ENCODE peak calls at places on chromosomes 13 and 19, in nine cellular contexts. One of them, this sample, is unnamed.

GRCh38 chr13:105465745-105466144 is 1069.7 kb downstream of the EFNB2 start:
- DNase-seq in AG10803: no peak
- DNase-seq in cardiac fibroblast: no peak
- DNase-seq in GM06990: no peak
- DNase-seq in dorsolateral prefrontal cortex: no peak
- DNase-seq in CD8-positive, alpha-beta T cell: no peak
- DNase-seq in GM23338: no peak
- DNase-seq in heart right ventricle: no peak
- DNase-seq in left ventricle myocardium inferior: no peak
- DNase-seq in this sample: no peak

GRCh38 chr13:41222259-41222852 is 28.0 kb upstream of the KBTBD7 start:
- DNase-seq in CD8-positive, alpha-beta T cell: peak; percentile 46
- DNase-seq in heart right ventricle: peak; percentile 30
- DNase-seq in GM06990: no peak
- DNase-seq in dorsolateral prefrontal cortex: no peak
- DNase-seq in cardiac fibroblast: peak; percentile 66
- DNase-seq in GM23338: peak; percentile 79
- DNase-seq in left ventricle myocardium inferior: no peak
- DNase-seq in AG10803: peak; percentile 43
- DNase-seq in this sample: peak; percentile 68

GRCh38 chr19:50798116-50798942 is 8.1 kb downstream of the ACP4 start:
- DNase-seq in GM23338: no peak
- DNase-seq in cardiac fibroblast: no peak
- DNase-seq in dorsolateral prefrontal cortex: no peak
- DNase-seq in left ventricle myocardium inferior: no peak
- DNase-seq in AG10803: no peak
- DNase-seq in GM06990: no peak
- DNase-seq in heart right ventricle: no peak
- DNase-seq in CD8-positive, alpha-beta T cell: no peak
- DNase-seq in this sample: no peak

GRCh38 chr19:58397533-58398037 is 2.1 kb downstream of the RNF225 start:
- DNase-seq in left ventricle myocardium inferior: no peak
- DNase-seq in GM23338: no peak
- DNase-seq in CD8-positive, alpha-beta T cell: no peak
- DNase-seq in heart right ventricle: no peak
- DNase-seq in AG10803: no peak
- DNase-seq in dorsolateral prefrontal cortex: no peak
- DNase-seq in GM06990: no peak
- DNase-seq in cardiac fibroblast: no peak
- DNase-seq in this sample: no peak

GRCh38 chr13:105643966-105644365 is 891.5 kb downstream of the EFNB2 start:
- DNase-seq in cardiac fibroblast: no peak
- DNase-seq in dorsolateral prefrontal cortex: no peak
- DNase-seq in AG10803: no peak
- DNase-seq in heart right ventricle: no peak
- DNase-seq in GM23338: no peak
- DNase-seq in left ventricle myocardium inferior: no peak
- DNase-seq in GM06990: no peak
- DNase-seq in CD8-positive, alpha-beta T cell: no peak
- DNase-seq in this sample: no peak

GRCh38 chr19:41937976-41938375 is 9.7 kb upstream of the ERFL start:
- DNase-seq in CD8-positive, alpha-beta T cell: no peak
- DNase-seq in left ventricle myocardium inferior: no peak
- DNase-seq in AG10803: no peak
- DNase-seq in cardiac fibroblast: no peak
- DNase-seq in GM06990: no peak
- DNase-seq in GM23338: peak; percentile 49
- DNase-seq in dorsolateral prefrontal cortex: no peak
- DNase-seq in heart right ventricle: no peak
- DNase-seq in this sample: no peak

GRCh38 chr19:18896421-18896841 is 473 bp upstream of the CERS1 start:
- DNase-seq in GM23338: peak; percentile 47
- DNase-seq in CD8-positive, alpha-beta T cell: no peak
- DNase-seq in AG10803: no peak
- DNase-seq in GM06990: no peak
- DNase-seq in dorsolateral prefrontal cortex: peak; percentile 67
- DNase-seq in left ventricle myocardium inferior: no peak
- DNase-seq in heart right ventricle: no peak
- DNase-seq in cardiac fibroblast: no peak
- DNase-seq in this sample: no peak

GRCh38 chr19:43305642-43306041 is 36.3 kb upstream of the PSG9 start:
- DNase-seq in AG10803: no peak
- DNase-seq in cardiac fibroblast: no peak
- DNase-seq in left ventricle myocardium inferior: no peak
- DNase-seq in GM06990: no peak
- DNase-seq in CD8-positive, alpha-beta T cell: no peak
- DNase-seq in heart right ventricle: no peak
- DNase-seq in dorsolateral prefrontal cortex: no peak
- DNase-seq in GM23338: peak; percentile 18
- DNase-seq in this sample: no peak

GRCh38 chr19:13557756-13558398 is 51.6 kb upstream of the CACNA1A start:
- DNase-seq in cardiac fibroblast: no peak
- DNase-seq in left ventricle myocardium inferior: no peak
- DNase-seq in dorsolateral prefrontal cortex: no peak
- DNase-seq in GM06990: no peak
- DNase-seq in GM23338: peak; percentile 81
- DNase-seq in heart right ventricle: no peak
- DNase-seq in AG10803: no peak
- DNase-seq in CD8-positive, alpha-beta T cell: no peak
- DNase-seq in this sample: peak; percentile 2

GRCh38 chr13:73059460-73060250 is 850 bp downstream of the KLF5 start:
- DNase-seq in cardiac fibroblast: no peak
- DNase-seq in dorsolateral prefrontal cortex: peak; percentile 51
- DNase-seq in left ventricle myocardium inferior: peak; percentile 51
- DNase-seq in GM06990: no peak
- DNase-seq in GM23338: peak; percentile 80
- DNase-seq in CD8-positive, alpha-beta T cell: peak; percentile 48
- DNase-seq in heart right ventricle: peak; percentile 30
- DNase-seq in AG10803: peak; percentile 15
- DNase-seq in this sample: peak; percentile 65

GRCh38 chr19:12133069-12133468 is 7.1 kb downstream of the ZNF20 start:
- DNase-seq in CD8-positive, alpha-beta T cell: no peak
- DNase-seq in left ventricle myocardium inferior: no peak
- DNase-seq in cardiac fibroblast: peak; percentile 5
- DNase-seq in AG10803: no peak
- DNase-seq in heart right ventricle: no peak
- DNase-seq in dorsolateral prefrontal cortex: no peak
- DNase-seq in GM23338: peak; percentile 51
- DNase-seq in GM06990: no peak
- DNase-seq in this sample: no peak

GRCh38 chr19:46579286-46579944 is 21.7 kb upstream of the CALM3 start:
- DNase-seq in CD8-positive, alpha-beta T cell: peak; percentile 28
- DNase-seq in dorsolateral prefrontal cortex: peak; percentile 48
- DNase-seq in cardiac fibroblast: no peak
- DNase-seq in GM23338: peak; percentile 88
- DNase-seq in heart right ventricle: no peak
- DNase-seq in AG10803: no peak
- DNase-seq in left ventricle myocardium inferior: no peak
- DNase-seq in GM06990: no peak
- DNase-seq in this sample: peak; percentile 23

GRCh38 chr19:19582471-19582870 is 36.0 kb downstream of the PBX4 start:
- DNase-seq in CD8-positive, alpha-beta T cell: no peak
- DNase-seq in GM06990: no peak
- DNase-seq in heart right ventricle: no peak
- DNase-seq in left ventricle myocardium inferior: no peak
- DNase-seq in dorsolateral prefrontal cortex: no peak
- DNase-seq in AG10803: no peak
- DNase-seq in cardiac fibroblast: no peak
- DNase-seq in GM23338: no peak
- DNase-seq in this sample: no peak

GRCh38 chr13:24746618-24747247 is 17.2 kb upstream of the RNF17 start:
- DNase-seq in cardiac fibroblast: no peak
- DNase-seq in dorsolateral prefrontal cortex: no peak
- DNase-seq in left ventricle myocardium inferior: no peak
- DNase-seq in AG10803: no peak
- DNase-seq in CD8-positive, alpha-beta T cell: no peak
- DNase-seq in heart right ventricle: no peak
- DNase-seq in GM23338: peak; percentile 75
- DNase-seq in GM06990: peak; percentile 52
- DNase-seq in this sample: peak; percentile 59

GRCh38 chr13:33483471-33483870 is 197.9 kb upstream of the STARD13 start:
- DNase-seq in AG10803: peak; percentile 36
- DNase-seq in heart right ventricle: no peak
- DNase-seq in left ventricle myocardium inferior: no peak
- DNase-seq in GM06990: no peak
- DNase-seq in GM23338: no peak
- DNase-seq in CD8-positive, alpha-beta T cell: no peak
- DNase-seq in dorsolateral prefrontal cortex: no peak
- DNase-seq in cardiac fibroblast: no peak
- DNase-seq in this sample: no peak

DNA sequence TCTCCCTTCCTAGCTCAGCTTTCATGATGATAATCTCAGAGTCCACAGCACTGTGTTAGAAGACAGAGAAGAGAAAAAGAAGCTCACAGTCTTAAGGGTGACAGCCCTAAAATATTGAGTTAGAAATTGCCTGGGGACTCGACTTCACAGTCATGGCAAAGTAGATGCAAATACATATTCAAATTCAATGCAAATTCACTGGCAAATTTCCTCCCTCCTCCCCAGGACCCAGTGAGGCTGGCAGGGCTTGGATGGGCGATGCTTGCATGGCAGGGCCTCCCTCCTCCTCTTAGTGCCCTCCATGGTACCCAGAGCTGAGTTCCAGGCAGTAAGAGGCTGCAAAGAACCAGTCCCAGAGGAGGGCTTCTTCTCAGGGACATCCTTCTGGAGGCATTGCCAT is 115.6 kb upstream of the UQCRFS1 start:
- DNase-seq in left ventricle myocardium inferior: no peak
- DNase-seq in heart right ventricle: no peak
- DNase-seq in AG10803: no peak
- DNase-seq in GM06990: no peak
- DNase-seq in GM23338: no peak
- DNase-seq in CD8-positive, alpha-beta T cell: no peak
- DNase-seq in cardiac fibroblast: no peak
- DNase-seq in dorsolateral prefrontal cortex: no peak
- DNase-seq in this sample: no peak
- TF ChIP-seq CTCF in left ventricle myocardium inferior: no peak
- TF ChIP-seq CTCF in heart right ventricle: no peak
- TF ChIP-seq CTCF in AG10803: no peak
- TF ChIP-seq CTCF in GM06990: no peak
- TF ChIP-seq CTCF in GM23338: no peak
- TF ChIP-seq CTCF in CD8-positive, alpha-beta T cell: no peak
- TF ChIP-seq CTCF in cardiac fibroblast: no peak
- TF ChIP-seq CTCF in dorsolateral prefrontal cortex: no peak
- TF ChIP-seq CTCF in this sample: no peak

GRCh38 chr19:2883686-2884439 is 16.7 kb downstream of the ZNF556 start:
- DNase-seq in heart right ventricle: no peak
- DNase-seq in cardiac fibroblast: no peak
- DNase-seq in AG10803: peak; percentile 67
- DNase-seq in CD8-positive, alpha-beta T cell: no peak
- DNase-seq in dorsolateral prefrontal cortex: no peak
- DNase-seq in left ventricle myocardium inferior: no peak
- DNase-seq in GM23338: no peak
- DNase-seq in GM06990: no peak
- DNase-seq in this sample: no peak

GRCh38 chr19:2888739-2889224 is 11.9 kb upstream of the ZNF57 start:
- DNase-seq in CD8-positive, alpha-beta T cell: peak; percentile 59
- DNase-seq in left ventricle myocardium inferior: no peak
- DNase-seq in heart right ventricle: no peak
- DNase-seq in GM06990: no peak
- DNase-seq in GM23338: peak; percentile 64
- DNase-seq in AG10803: peak; percentile 13
- DNase-seq in dorsolateral prefrontal cortex: no peak
- DNase-seq in cardiac fibroblast: no peak
- DNase-seq in this sample: peak; percentile 83

GRCh38 chr19:2885736-2886135 is 15.0 kb upstream of the ZNF57 start:
- DNase-seq in AG10803: no peak
- DNase-seq in CD8-positive, alpha-beta T cell: no peak
- DNase-seq in GM23338: no peak
- DNase-seq in cardiac fibroblast: no peak
- DNase-seq in dorsolateral prefrontal cortex: no peak
- DNase-seq in heart right ventricle: no peak
- DNase-seq in left ventricle myocardium inferior: no peak
- DNase-seq in GM06990: no peak
- DNase-seq in this sample: no peak

DNA sequence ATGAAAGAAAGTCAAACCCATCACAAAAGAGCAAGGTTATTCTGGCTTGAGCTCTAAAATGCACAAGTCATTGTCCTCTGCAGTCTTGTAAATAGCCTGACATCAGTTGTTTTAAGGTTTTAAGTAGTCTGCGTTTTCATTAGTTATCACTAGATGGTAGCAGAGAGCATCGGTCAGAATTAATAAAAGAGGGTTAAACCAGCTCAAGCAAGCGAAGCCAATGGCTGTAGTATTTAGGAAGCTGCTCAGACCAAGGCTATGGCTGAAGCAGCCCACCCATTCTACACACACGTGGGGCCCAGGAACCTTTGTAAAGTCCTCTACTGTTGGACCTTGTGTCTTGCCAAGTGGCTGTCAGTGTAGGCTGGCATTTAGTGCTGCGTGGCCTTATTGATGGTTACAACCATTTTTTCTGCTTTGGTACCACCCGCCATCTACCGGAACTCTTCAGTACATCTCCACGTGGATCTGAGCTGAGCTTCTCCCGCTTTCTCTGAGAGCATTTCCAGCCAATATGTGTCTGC is 13.3 kb upstream of the ZNF57 start:
- DNase-seq in left ventricle myocardium inferior: no peak
- DNase-seq in dorsolateral prefrontal cortex: no peak
- DNase-seq in GM06990: no peak
- DNase-seq in heart right ventricle: no peak
- DNase-seq in cardiac fibroblast: peak; percentile 82
- DNase-seq in GM23338: peak; percentile 90
- DNase-seq in CD8-positive, alpha-beta T cell: peak; percentile 18
- DNase-seq in AG10803: peak; percentile 70
- DNase-seq in this sample: peak; percentile 80
- H3K4me3 ChIP-seq in left ventricle myocardium inferior: no peak overlapping the region
- H3K4me3 ChIP-seq in dorsolateral prefrontal cortex: peak overlapping the region; percentile 31
- H3K4me3 ChIP-seq in GM06990: peak overlapping the region; percentile 31
- H3K4me3 ChIP-seq in heart right ventricle: no peak overlapping the region
- H3K4me3 ChIP-seq in cardiac fibroblast: no peak overlapping the region
- H3K4me3 ChIP-seq in GM23338: no peak overlapping the region
- H3K4me3 ChIP-seq in CD8-positive, alpha-beta T cell: no peak overlapping the region
- H3K4me3 ChIP-seq in AG10803: peak overlapping the region; percentile 10
- H3K4me3 ChIP-seq in this sample: no peak overlapping the region

GRCh38 chr13:30158774-30159445 is 148.4 kb downstream of the KATNAL1 start:
- DNase-seq in heart right ventricle: no peak
- DNase-seq in dorsolateral prefrontal cortex: no peak
- DNase-seq in cardiac fibroblast: peak; percentile 61
- DNase-seq in left ventricle myocardium inferior: no peak
- DNase-seq in AG10803: peak; percentile 92
- DNase-seq in CD8-positive, alpha-beta T cell: no peak
- DNase-seq in GM06990: no peak
- DNase-seq in GM23338: no peak
- DNase-seq in this sample: peak; percentile 40
- TF ChIP-seq CTCF in heart right ventricle: no peak
- TF ChIP-seq CTCF in dorsolateral prefrontal cortex: no peak
- TF ChIP-seq CTCF in cardiac fibroblast: peak; percentile 59
- TF ChIP-seq CTCF in left ventricle myocardium inferior: no peak
- TF ChIP-seq CTCF in AG10803: peak; percentile 82
- TF ChIP-seq CTCF in CD8-positive, alpha-beta T cell: peak; percentile 32
- TF ChIP-seq CTCF in GM06990: peak; percentile 34
- TF ChIP-seq CTCF in GM23338: peak; percentile 11
- TF ChIP-seq CTCF in this sample: peak; percentile 30

DNA sequence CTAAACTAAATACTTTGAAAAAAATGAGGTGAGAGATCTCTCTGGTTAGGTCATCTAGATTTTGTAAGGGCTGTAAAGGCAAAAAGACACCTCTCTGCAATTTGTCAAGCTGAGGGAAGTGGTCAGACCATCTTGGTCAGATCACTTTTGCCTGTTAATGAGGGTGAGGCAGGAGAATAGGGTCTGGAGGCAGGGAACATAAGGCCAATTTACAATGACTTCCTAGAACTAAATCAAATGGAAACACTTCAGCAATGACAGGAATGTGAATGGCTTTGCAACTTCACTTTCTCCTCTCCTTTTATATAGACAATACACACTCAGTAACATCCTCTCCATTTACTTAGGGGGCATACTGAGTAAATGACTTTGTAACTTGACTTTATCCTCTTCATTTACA is 1653.4 kb downstream of the SLITRK5 start:
- DNase-seq in cardiac fibroblast: no peak
- DNase-seq in dorsolateral prefrontal cortex: no peak
- DNase-seq in AG10803: no peak
- DNase-seq in CD8-positive, alpha-beta T cell: no peak
- DNase-seq in heart right ventricle: no peak
- DNase-seq in GM23338: peak; percentile 60
- DNase-seq in left ventricle myocardium inferior: no peak
- DNase-seq in GM06990: no peak
- DNase-seq in this sample: no peak
- H3K4me3 ChIP-seq in cardiac fibroblast: no peak overlapping the region
- H3K4me3 ChIP-seq in dorsolateral prefrontal cortex: no peak overlapping the region
- H3K4me3 ChIP-seq in AG10803: no peak overlapping the region
- H3K4me3 ChIP-seq in CD8-positive, alpha-beta T cell: no peak overlapping the region
- H3K4me3 ChIP-seq in heart right ventricle: no peak overlapping the region
- H3K4me3 ChIP-seq in GM23338: no peak overlapping the region
- H3K4me3 ChIP-seq in left ventricle myocardium inferior: no peak overlapping the region
- H3K4me3 ChIP-seq in GM06990: no peak overlapping the region
- H3K4me3 ChIP-seq in this sample: no peak overlapping the region

This sample was measured in GM12865.